ENCODE peak calls at places on chromosomes 2 and 18, in four cellular contexts. H is tibial artery, W is left lung, E is OCI-LY7. O is an unnamed sample.
A peak's percentile ranks its signal among the peaks of the same experiment; 100 is the strongest.

GRCh38 chr2:219731173-219731572 is 103.7 kb downstream of the SLC4A3 start:
- DNase-seq in H (no peak), W (no peak), E (no peak), O (no peak)

GRCh38 chr18:54607213-54607934 is 16.3 kb downstream of the DYNAP start:
- DNase-seq in H (no peak), W (no peak), E (no peak), O (no peak)

GRCh38 chr2:220417503-220417902 is 790.1 kb downstream of the SLC4A3 start:
- DNase-seq in H (no peak), W (no peak), E (no peak), O (no peak)

GRCh38 chr2:199273043-199273647 is 184.6 kb downstream of the SATB2 start:
- DNase-seq in H (no peak), W (no peak), E (no peak), O (no peak)

GRCh38 chr2:24491626-24492282 is 700 bp downstream of the NCOA1 start:
- DNase-seq in H (peak; percentile 37), W (peak; percentile 65), E (peak; percentile 54), O (peak; percentile 58)

GRCh38 chr2:128423788-128424165 is 105.1 kb upstream of the HS6ST1 start:
- DNase-seq in H (no peak), W (no peak), E (no peak), O (no peak)

GRCh38 chr2:237862528-237862895 is 3.1 kb downstream of the RAMP1 start:
- DNase-seq in H (no peak), W (no peak), E (no peak), O (no peak)

GRCh38 chr2:240589381-240589780 is 2.8 kb downstream of the CAPN10 start:
- DNase-seq in H (no peak), W (no peak), E (no peak), O (no peak)

GRCh38 chr2:102179061-102179460 is 7.8 kb upstream of the IL1RL2 start:
- DNase-seq in H (no peak), W (no peak), E (no peak), O (no peak)

GRCh38 chr2:237025090-237025865 is 60.4 kb upstream of the COPS8 start:
- DNase-seq in H (peak; percentile 57), W (no peak), E (no peak), O (no peak)

GRCh38 chr2:238560234-238560633 is 133.5 kb downstream of the ASB1 start:
- DNase-seq in H (no peak), W (no peak), E (no peak), O (no peak)

GRCh38 chr2:11566383-11566782 is 32.5 kb downstream of the GREB1 start:
- DNase-seq in H (peak; percentile 14), W (peak; percentile 16), E (no peak), O (no peak)

GRCh38 chr2:238966274-238966937 is 118.5 kb downstream of the TWIST2 start:
- DNase-seq in H (no peak), W (no peak), E (no peak), O (no peak)

GRCh38 chr18:57009836-57010235 is 137.1 kb upstream of the BOD1L2 start:
- DNase-seq in H (no peak), W (no peak), E (no peak), O (no peak)

GRCh38 chr2:225637199-225637598 is 237.7 kb downstream of the NYAP2 start:
- DNase-seq in H (no peak), W (no peak), E (no peak), O (no peak)

GRCh38 chr18:54260376-54261072 is 8.8 kb upstream of the POLI start:
- DNase-seq in H (no peak), W (no peak), E (no peak), O (no peak)

GRCh38 chr2:177117755-177118154 is 94.8 kb upstream of the HNRNPA3 start:
- DNase-seq in H (no peak), W (no peak), E (no peak), O (no peak)

GRCh38 chr2:63735931-63736820 is 105.5 kb upstream of the UGP2 start:
- DNase-seq in H (no peak), W (no peak), E (no peak), O (no peak)

GRCh38 chr2:21018290-21018689 is 25.6 kb downstream of the APOB start:
- DNase-seq in H (no peak), W (no peak), E (no peak), O (no peak)

GRCh38 chr18:57767259-57768050 is 35.7 kb downstream of the ATP8B1 start:
- DNase-seq in H (no peak), W (no peak), E (no peak), O (no peak)

GRCh38 chr2:226088366-226088674 is 688.8 kb downstream of the NYAP2 start:
- DNase-seq in H (no peak), W (no peak), E (no peak), O (no peak)

GRCh38 chr2:64945973-64946736 is 43.0 kb upstream of the SLC1A4 start:
- DNase-seq in H (no peak), W (peak; percentile 58), E (peak; percentile 89), O (no peak)
- H3K27ac ChIP-seq in H (no peak overlapping the region), W (no peak overlapping the region), E (peak overlapping the region; percentile 84), O (no peak overlapping the region)

DNA sequence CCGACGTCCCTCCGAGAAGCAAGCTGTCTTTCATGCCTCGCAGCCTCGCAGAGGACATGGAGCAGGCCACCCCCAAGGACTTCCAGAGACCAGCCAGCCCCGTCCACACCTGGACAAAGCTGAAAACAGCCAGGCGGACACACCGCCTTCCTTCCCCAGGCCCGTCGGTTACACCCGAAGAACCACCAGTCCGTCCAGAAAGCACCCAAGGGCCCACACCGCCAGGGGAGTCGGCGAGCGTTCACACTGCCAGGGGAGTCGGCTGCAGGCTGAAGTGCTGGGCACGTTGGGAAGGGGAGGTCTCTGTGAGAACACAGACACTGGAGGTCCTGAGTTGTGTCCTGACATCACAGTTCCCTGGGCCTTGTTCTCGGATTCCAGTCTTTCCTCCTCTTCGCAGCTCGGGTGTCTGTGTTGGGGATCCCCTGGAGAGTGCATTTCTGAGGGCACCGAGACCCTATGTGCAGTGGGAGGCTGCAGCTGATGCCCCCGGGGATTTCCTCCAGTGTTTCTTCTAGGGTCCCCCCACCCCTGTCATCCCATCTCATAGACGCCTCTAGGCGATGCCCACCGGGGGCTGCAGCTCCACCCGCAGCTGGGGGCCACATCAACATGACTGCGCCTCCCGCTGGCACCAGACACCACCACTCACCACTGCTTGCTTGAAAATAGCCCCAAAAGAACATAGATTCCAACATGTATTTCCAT is 344.4 kb upstream of the SALL3 start:
- DNase-seq in H (no peak), W (no peak), E (no peak), O (no peak)
- H3K27ac ChIP-seq in H (no peak overlapping the region), W (no peak overlapping the region), E (no peak overlapping the region), O (no peak overlapping the region)

GRCh38 chr2:231189571-231190495 is 8.6 kb upstream of the ARMC9 start:
- DNase-seq in H (peak; percentile 81), W (no peak), E (no peak), O (peak; percentile 15)
- H3K27ac ChIP-seq in H (peak overlapping the region; percentile 98), W (peak overlapping the region; percentile 91), E (no peak overlapping the region), O (peak overlapping the region; percentile 58)

GRCh38 chr2:127279781-127280180 is 14.2 kb downstream of the ERCC3 start:
- DNase-seq in H (no peak), W (no peak), E (no peak), O (no peak)
- H3K27ac ChIP-seq in H (no peak overlapping the region), W (no peak overlapping the region), E (no peak overlapping the region), O (no peak overlapping the region)

GRCh38 chr2:26702025-26702424 is 9.5 kb downstream of the KCNK3 start:
- DNase-seq in H (no peak), W (no peak), E (no peak), O (no peak)

GRCh38 chr2:26696352-26696816 is 3.9 kb downstream of the KCNK3 start:
- DNase-seq in H (no peak), W (no peak), E (no peak), O (no peak)

GRCh38 chr2:26701596-26701995 is 9.1 kb downstream of the KCNK3 start:
- DNase-seq in H (no peak), W (no peak), E (no peak), O (no peak)

GRCh38 chr2:26697425-26697824 is 4.9 kb downstream of the KCNK3 start:
- DNase-seq in H (no peak), W (no peak), E (no peak), O (no peak)

DNA sequence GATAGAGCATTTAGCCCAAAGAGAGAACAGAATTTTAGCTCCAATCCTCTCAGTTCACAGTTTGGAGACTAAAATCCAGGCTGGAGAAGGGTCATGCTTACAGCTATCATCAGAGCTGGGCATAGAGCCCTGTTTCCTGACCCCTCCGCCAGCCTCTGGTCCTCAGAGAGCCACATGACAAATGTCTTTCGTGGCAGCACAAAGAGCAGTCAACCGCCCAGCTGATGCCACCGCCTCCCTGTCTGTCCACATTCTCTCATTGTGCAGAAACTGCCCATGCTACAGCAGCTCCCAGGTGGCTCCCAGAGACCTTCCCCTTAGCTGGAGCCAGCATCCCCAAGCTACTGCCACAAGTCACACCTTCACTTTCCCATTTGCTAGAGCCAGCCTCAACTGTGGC is 7.6 kb downstream of the KCNK3 start:
- DNase-seq in H (no peak), W (no peak), E (no peak), O (no peak)
- H3K27ac ChIP-seq in H (no peak overlapping the region), W (no peak overlapping the region), E (no peak overlapping the region), O (no peak overlapping the region)

GRCh38 chr2:189545424-189545823 is 35.2 kb downstream of the SLC40A1 start:
- DNase-seq in H (no peak), W (no peak), E (no peak), O (no peak)
- H3K27ac ChIP-seq in H (peak overlapping the region; percentile 85), W (peak overlapping the region; percentile 51), E (no peak overlapping the region), O (no peak overlapping the region)

DNA sequence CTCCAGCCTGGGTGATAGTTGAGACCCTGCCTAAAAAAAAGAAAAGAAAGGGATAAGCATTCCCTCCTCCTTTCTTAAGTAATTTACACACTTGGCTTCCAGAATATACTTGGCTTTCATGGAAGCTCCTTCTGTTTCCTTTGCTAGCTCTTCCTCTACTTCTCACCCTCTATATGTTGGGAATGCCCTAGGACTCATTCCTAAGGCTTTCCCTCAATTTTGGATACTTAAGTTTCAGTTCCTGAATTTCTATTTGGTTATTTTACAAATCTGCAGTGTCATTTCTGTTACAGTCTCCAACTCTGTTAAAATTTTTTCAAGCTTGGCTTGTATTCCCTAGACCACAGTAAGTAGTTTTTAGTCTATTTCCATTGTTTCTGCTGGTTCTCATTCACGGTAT is 23.6 kb downstream of the SP3 start:
- DNase-seq in H (no peak), W (no peak), E (no peak), O (no peak)
- H3K27ac ChIP-seq in H (no peak overlapping the region), W (no peak overlapping the region), E (peak overlapping the region; percentile 27), O (no peak overlapping the region)

GRCh38 chr2:227655454-227655853 is 11.2 kb upstream of the SCYGR5 start:
- DNase-seq in H (peak; percentile 38), W (no peak), E (no peak), O (no peak)
- H3K27ac ChIP-seq in H (no peak overlapping the region), W (no peak overlapping the region), E (no peak overlapping the region), O (no peak overlapping the region)

GRCh38 chr2:1942146-1942545 is 197.8 kb upstream of the PXDN start:
- DNase-seq in H (no peak), W (no peak), E (no peak), O (no peak)
- H3K27ac ChIP-seq in H (no peak overlapping the region), W (no peak overlapping the region), E (no peak overlapping the region), O (no peak overlapping the region)

O was measured in substantia nigra.